ENCODE peak calls at places on chromosomes 11 and 22, in eight cellular contexts. T is PC-3; K is AG08395; L is esophagus muscularis mucosa; H is stimulated activated naive B cell treated with anti-CD40 and anti-IgM and Interleukin-4, amounts not matched to agents 10 μg/mL and 1 μg/mL and 100 μg/mL, for 72 hours; E is activated effector memory CD4-positive, alpha-beta T cell treated with anti-CD3 and anti-CD28 coated beads, Interleukin-2, amount 50 U/mL, for 16 hours; Y is activated naive CD4-positive, alpha-beta T cell treated with anti-CD3 and anti-CD28 coated beads, Interleukin-2, amount 50 U/mL, for 16 hours; O is NCI-H1105 treated with DMSO at 0.1 percent for 48 hours. G is an unnamed sample.
A peak's percentile ranks its signal among the peaks of the same experiment; 100 is the strongest.

GRCh38 chr11:69290791-69291190 is 3.2 kb upstream of the MYEOV start:
- DNase-seq in T (no peak), K (no peak), L (no peak), H (no peak), E (no peak), Y (peak; percentile 2), O (no peak), G (no peak)

GRCh38 chr22:31346255-31346732 is at the start of gene PATZ1:
- DNase-seq in T (peak; percentile 70), K (peak; percentile 69), L (no peak), H (peak; percentile 65), E (peak; percentile 90), Y (peak; percentile 84), O (peak; percentile 73), G (peak; percentile 87)

GRCh38 chr22:18947905-18948304 is 11.8 kb upstream of the PRODH start:
- DNase-seq in T (no peak), K (no peak), L (no peak), H (no peak), E (peak; percentile 30), Y (no peak), O (no peak), G (peak; percentile 52)

GRCh38 chr11:35605691-35606090 is 12.6 kb upstream of the FJX1 start:
- DNase-seq in T (no peak), K (peak; percentile 55), L (no peak), H (no peak), E (no peak), Y (no peak), O (no peak), G (no peak)

GRCh38 chr11:36478700-36479329 is 31.3 kb downstream of the TRAF6 start:
- DNase-seq in T (peak; percentile 76), K (peak; percentile 58), L (no peak), H (no peak), E (peak; percentile 63), Y (no peak), O (peak; percentile 18), G (no peak)

GRCh38 chr22:48197189-48197690 is 1434.8 kb downstream of the TBC1D22A start:
- DNase-seq in T (no peak), K (no peak), L (peak; percentile 57), H (no peak), E (peak; percentile 47), Y (no peak), O (no peak), G (no peak)

GRCh38 chr22:41565403-41566054 is 4.7 kb downstream of the CSDC2 start:
- DNase-seq in T (peak; percentile 68), K (peak; percentile 88), L (no peak), H (no peak), E (no peak), Y (no peak), O (no peak), G (no peak)

GRCh38 chr11:119335655-119336543 is 1.6 kb downstream of the RNF26 start:
- DNase-seq in T (peak; percentile 46), K (no peak), L (no peak), H (no peak), E (no peak), Y (no peak), O (no peak), G (peak; percentile 61)

GRCh38 chr11:64469288-64469687 is 110.3 kb downstream of the RPS6KA4 start:
- DNase-seq in T (no peak), K (no peak), L (no peak), H (no peak), E (no peak), Y (no peak), O (no peak), G (no peak)

GRCh38 chr11:57566035-57566504 is 1.4 kb downstream of the UBE2L6 start:
- DNase-seq in T (peak; percentile 41), K (peak; percentile 51), L (no peak), H (no peak), E (peak; percentile 72), Y (peak; percentile 21), O (no peak), G (no peak)

GRCh38 chr22:20503816-20504215 is 3.6 kb upstream of the MED15 start:
- DNase-seq in T (peak; percentile 55), K (no peak), L (no peak), H (no peak), E (no peak), Y (no peak), O (no peak), G (no peak)

GRCh38 chr11:44622721-44623258 is 57.3 kb downstream of the CD82 start:
- DNase-seq in T (no peak), K (no peak), L (peak; percentile 74), H (peak; percentile 0), E (peak; percentile 54), Y (peak; percentile 10), O (no peak), G (peak; percentile 38)

GRCh38 chr11:75337195-75337654 is 14.2 kb downstream of the ARRB1 start:
- DNase-seq in T (peak; percentile 60), K (peak; percentile 38), L (no peak), H (no peak), E (no peak), Y (no peak), O (no peak), G (no peak)

GRCh38 chr11:130872961-130873360 is 43.3 kb downstream of the SNX19 start:
- DNase-seq in T (peak; percentile 96), K (peak; percentile 53), L (no peak), H (no peak), E (no peak), Y (no peak), O (no peak), G (no peak)

GRCh38 chr11:104529213-104529612 is 365.3 kb upstream of the PDGFD start:
- DNase-seq in T (no peak), K (no peak), L (no peak), H (no peak), E (no peak), Y (no peak), O (peak; percentile 67), G (no peak)

GRCh38 chr11:71251761-71252433 is 480 bp downstream of the SHANK2 start:
- DNase-seq in T (peak; percentile 59), K (no peak), L (no peak), H (peak; percentile 65), E (no peak), Y (no peak), O (peak; percentile 53), G (peak; percentile 77)

GRCh38 chr11:88414385-88414861 is 76.9 kb upstream of the CTSC start:
- DNase-seq in T (peak; percentile 65), K (no peak), L (no peak), H (no peak), E (no peak), Y (no peak), O (peak; percentile 84), G (no peak)

GRCh38 chr22:21837184-21837979 is 30.1 kb downstream of the MAPK1 start:
- DNase-seq in T (peak; percentile 64), K (peak; percentile 92), L (no peak), H (no peak), E (no peak), Y (no peak), O (no peak), G (no peak)

GRCh38 chr11:69801513-69802335 is 17.5 kb downstream of the FGF3 start:
- DNase-seq in T (peak; percentile 53), K (no peak), L (no peak), H (no peak), E (peak; percentile 73), Y (peak; percentile 38), O (peak; percentile 36), G (no peak)

GRCh38 chr11:22193348-22194051 is 615 bp downstream of the ANO5 start:
- DNase-seq in T (no peak), K (no peak), L (no peak), H (no peak), E (no peak), Y (no peak), O (peak; percentile 68), G (peak; percentile 70)

GRCh38 chr11:36116161-36116560 is 172.3 kb downstream of the LDLRAD3 start:
- DNase-seq in T (no peak), K (no peak), L (no peak), H (no peak), E (no peak), Y (no peak), O (no peak), G (no peak)

GRCh38 chr11:73206751-73207280 is 11.3 kb upstream of the P2RY2 start:
- DNase-seq in T (peak; percentile 81), K (no peak), L (no peak), H (no peak), E (no peak), Y (no peak), O (no peak), G (no peak)

GRCh38 chr22:42683599-42684283 is 34.5 kb upstream of the CYB5R3 start:
- DNase-seq in T (no peak), K (peak; percentile 68), L (no peak), H (no peak), E (no peak), Y (no peak), O (no peak), G (no peak)

GRCh38 chr11:134560566-134561347 is 148.7 kb upstream of the B3GAT1 start:
- DNase-seq in T (no peak), K (no peak), L (no peak), H (no peak), E (peak; percentile 46), Y (no peak), O (no peak), G (peak; percentile 48)

GRCh38 chr11:96161271-96162089 is 181.5 kb downstream of the MAML2 start:
- DNase-seq in T (peak; percentile 58), K (peak; percentile 24), L (no peak), H (no peak), E (no peak), Y (no peak), O (no peak), G (no peak)

GRCh38 chr11:61907871-61908729 is 9.3 kb downstream of the RAB3IL1 start:
- DNase-seq in T (no peak), K (no peak), L (no peak), H (no peak), E (no peak), Y (no peak), O (no peak), G (no peak)

GRCh38 chr22:25845985-25846745 is 104.2 kb downstream of the MYO18B start:
- DNase-seq in T (no peak), K (no peak), L (no peak), H (no peak), E (no peak), Y (no peak), O (no peak), G (no peak)

GRCh38 chr11:71454470-71455113 is 1.6 kb downstream of the NADSYN1 start:
- DNase-seq in T (peak; percentile 58), K (no peak), L (no peak), H (no peak), E (peak; percentile 73), Y (no peak), O (no peak), G (no peak)

G was measured in upper lobe of right lung.